ENCODE peak calls at places on chromosomes 16 and 17, in five cellular contexts. R, P, W, I and E are unnamed samples.

GRCh38 chr17:2770129-2770528 is 20.7 kb upstream of the CCDC92B start:
- DNase-seq in W (no peak), R (no peak), P (no peak), I (no peak), E (no peak)

GRCh38 chr17:80931421-80932265 is 60.0 kb upstream of the CHMP6 start:
- DNase-seq in W (peak), P (no peak), R (peak), I (no peak), E (no peak)

GRCh38 chr16:23079683-23080221 is 69.5 kb downstream of the USP31 start:
- DNase-seq in W (no peak), I (no peak), P (no peak), R (no peak), E (no peak)

GRCh38 chr17:66365204-66365524 is 62.8 kb downstream of the PRKCA start:
- DNase-seq in I (no peak), W (no peak), R (no peak), P (peak), E (no peak)

GRCh38 chr17:7915611-7916382 is at the start of gene RNF227:
- DNase-seq in P (peak), R (peak), W (peak), I (peak), E (peak)

GRCh38 chr17:50871369-50871768 is 5.2 kb upstream of the TOB1 start:
- DNase-seq in P (no peak), W (no peak), I (no peak), R (no peak), E (no peak)

GRCh38 chr17:44864831-44865230 is 17.1 kb downstream of the HIGD1B start:
- DNase-seq in P (no peak), W (no peak), R (no peak), I (no peak), E (no peak)

GRCh38 chr17:74736423-74737298 is at the start of gene RAB37:
- DNase-seq in W (peak), R (peak), P (no peak), I (peak), E (no peak)

GRCh38 chr17:17877548-17878358 is 41.0 kb upstream of the SREBF1 start:
- DNase-seq in I (no peak), P (no peak), R (no peak), W (no peak), E (no peak)

GRCh38 chr17:16363749-16364536 is 10.7 kb upstream of the CENPV start:
- DNase-seq in I (peak), W (peak), P (peak), R (peak), E (peak)

GRCh38 chr17:30939059-30939689 is 17.4 kb downstream of the ADAP2 start:
- DNase-seq in W (no peak), P (no peak), I (no peak), R (no peak), E (peak)

DNA sequence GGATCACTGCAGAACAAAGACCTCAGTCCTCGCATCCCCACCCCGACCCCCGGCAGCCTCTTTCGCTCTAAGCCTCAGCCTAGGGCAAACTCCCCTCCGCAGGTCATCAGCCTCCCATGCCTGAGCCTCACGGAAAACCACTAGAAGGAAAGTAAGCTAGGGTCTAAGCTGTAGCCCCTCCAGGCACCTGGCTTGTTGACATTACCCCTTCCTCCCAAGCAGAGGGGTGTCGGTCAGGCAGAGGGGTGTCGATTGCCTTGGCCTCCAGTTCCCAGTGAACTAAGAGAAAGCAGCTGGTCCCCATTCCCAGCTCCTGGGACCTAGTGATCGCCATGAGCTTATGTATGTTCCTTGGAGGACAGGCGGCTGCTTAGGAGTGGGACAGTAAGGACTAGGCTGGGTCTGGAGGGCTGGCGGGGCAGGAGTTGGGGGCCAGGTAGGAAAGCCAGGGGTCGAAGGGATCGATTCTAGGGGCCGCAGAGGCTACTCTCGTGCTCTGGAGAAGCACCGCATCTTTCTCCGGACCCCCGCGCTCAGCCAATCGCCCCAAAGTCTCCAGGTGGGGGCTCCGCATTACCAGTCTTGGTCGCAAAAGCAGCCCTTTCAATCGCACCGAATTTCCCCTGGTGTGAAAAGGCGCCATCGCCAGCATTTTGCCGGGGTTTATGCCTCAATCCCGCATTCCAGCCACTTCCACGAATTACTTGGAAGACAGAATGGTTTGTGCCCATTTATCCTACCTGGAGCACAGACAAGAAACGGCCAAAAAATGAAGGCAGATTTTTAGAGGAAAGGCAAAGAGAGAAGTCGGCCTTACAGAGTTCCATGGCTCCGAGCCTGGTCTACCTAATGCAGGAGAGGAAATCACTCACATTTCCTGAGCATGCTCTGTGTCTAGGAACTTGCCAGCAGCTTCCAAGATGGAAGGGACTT is 21.3 kb upstream of the HOXB13 start:
- DNase-seq in P (no peak), R (no peak), I (no peak), W (no peak), E (no peak)
- TF ChIP-seq EZH2 in P (peak), R (no peak), I (no peak), W (peak), E (no peak)

GRCh38 chr16:11670171-11671131 is 2.2 kb downstream of the SNN start:
- DNase-seq in R (no peak), I (no peak), W (no peak), P (no peak), E (peak)

GRCh38 chr16:11671271-11671670 is 3.0 kb downstream of the SNN start:
- DNase-seq in R (no peak), W (no peak), I (no peak), P (no peak), E (no peak)

GRCh38 chr16:11668590-11669379 is 530 bp downstream of the SNN start:
- DNase-seq in I (no peak), P (no peak), R (no peak), W (peak), E (no peak)

GRCh38 chr16:11667824-11668589 is at the start of gene SNN:
- DNase-seq in R (peak), W (peak), I (peak), P (peak), E (no peak)

DNA sequence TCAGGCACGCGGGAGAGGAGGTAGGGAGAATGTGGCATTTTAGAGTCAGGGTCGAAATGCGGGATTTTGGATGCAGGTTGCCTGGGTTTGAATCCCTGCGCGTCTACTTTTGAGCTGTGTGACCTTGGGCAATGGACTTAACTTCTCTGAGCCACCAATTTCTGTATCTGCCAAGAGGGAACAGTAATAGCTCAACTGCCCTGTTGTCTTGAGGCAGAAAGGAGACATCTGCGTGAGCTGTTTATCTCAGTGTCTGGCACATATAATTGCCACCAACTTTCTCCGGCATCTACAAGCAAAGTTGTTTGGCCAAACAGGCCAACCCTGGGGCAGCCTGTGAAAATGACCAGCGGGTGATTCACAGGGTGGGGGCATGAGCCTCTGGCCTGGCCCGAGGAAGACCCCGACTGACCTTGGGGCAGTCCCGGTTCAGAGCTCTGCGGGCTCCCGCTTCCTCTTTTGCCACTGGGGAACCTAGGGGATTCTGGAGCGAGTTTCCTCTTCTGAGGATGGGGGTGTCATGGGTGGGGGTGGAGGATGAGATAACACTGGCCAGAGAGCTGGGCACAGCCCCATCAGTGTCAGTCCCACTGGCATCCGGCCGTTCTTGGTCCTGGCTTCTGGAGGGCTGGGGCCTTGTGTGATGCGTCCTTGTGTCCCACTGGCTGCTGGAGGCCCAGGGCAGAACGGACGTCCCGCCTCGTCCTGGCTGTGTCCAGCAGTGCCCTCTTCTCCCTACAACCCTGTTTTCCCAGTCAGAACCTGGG is 1.3 kb downstream of the SNN start:
- DNase-seq in R (no peak), I (no peak), W (no peak), P (no peak), E (peak)
- TF ChIP-seq RAD21 in R (no peak), I (no peak), W (no peak), P (no peak), E (no peak)

GRCh38 chr17:48047113-48047740 is 932 bp upstream of the NFE2L1 start:
- DNase-seq in P (peak), W (no peak), I (no peak), R (no peak), E (no peak)
- TF ChIP-seq SIN3A in P (no peak), W (peak), I (no peak), R (no peak), E (no peak)

DNA sequence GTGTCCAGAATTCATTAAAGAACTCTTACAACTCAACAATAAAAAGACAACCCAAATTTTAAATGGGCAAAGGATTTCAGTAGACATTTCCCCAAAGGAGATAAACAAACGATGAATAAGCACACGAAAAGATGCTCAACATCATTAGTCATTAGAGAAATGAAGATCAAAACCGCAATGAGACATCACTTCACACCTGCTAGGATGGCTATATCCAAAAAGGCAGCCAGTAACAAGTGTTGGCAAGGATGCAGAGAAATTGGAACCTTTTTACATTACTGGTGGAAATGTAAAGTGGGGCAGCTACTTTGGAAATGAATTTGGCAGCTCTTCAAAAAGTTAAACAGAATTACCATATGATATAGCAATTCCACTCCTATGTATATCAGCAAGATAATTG is 42.0 kb downstream of the PITPNM3 start:
- DNase-seq in R (no peak), W (no peak), I (no peak), P (no peak), E (no peak)
- TF ChIP-seq EZH2 in R (no peak), W (no peak), I (no peak), P (no peak), E (no peak)

DNA sequence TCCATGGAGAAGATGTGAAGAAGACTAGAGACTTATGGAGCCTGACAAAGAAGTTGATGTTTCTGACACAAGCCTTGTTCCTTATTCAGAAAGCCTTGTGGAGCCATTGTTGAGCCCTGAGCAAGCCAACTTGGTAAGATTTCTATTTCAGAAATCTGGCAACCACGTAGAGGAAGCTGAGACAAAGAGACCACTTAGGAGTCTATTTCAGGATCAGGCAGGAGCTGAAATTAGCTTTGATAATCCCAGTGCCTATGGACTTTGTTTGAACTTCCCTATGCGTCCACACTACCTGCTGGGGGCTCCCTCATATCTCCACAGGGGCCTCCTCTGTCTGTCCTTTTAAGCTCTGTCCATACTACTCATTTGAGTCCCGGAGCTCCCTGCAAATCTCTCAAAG is 540.0 kb upstream of the GOT2 start:
- DNase-seq in I (no peak), W (no peak), R (no peak), P (peak), E (no peak)
- TF ChIP-seq RAD21 in I (no peak), W (no peak), R (no peak), P (no peak), E (no peak)

DNA sequence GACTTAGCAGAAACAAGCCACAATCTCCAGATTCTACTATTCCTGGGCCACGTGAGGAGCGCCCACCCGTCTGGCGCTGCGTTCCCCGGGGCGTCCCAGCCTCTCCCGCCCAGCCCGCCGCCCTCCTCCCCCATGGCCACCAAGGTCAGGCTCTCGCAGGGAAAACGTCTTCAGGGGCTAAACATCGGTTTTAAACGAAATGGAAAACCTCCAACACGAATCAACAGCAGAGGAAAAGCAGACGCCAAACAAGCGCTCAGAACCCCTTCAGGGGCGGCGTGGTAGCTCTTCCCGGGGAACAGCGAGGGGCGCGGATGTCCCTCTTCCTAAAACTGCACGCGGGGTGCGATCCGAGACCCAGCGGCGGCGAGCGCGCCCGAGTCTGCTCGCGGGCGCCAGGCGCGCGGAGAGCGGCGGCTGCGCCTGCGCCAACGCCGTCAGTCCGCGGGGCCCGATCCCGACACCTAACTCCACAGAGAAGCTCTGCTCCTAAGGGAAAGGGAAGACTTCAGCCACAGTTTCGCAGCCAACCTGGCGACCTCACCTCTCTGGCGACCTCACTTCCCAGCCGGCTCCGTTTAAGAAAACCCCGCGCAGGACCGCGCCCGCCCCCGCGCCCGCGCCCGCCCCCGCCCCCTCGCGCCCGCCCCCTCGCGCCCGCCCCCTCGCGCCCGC is 499 bp upstream of the COG1 start:
- DNase-seq in W (peak), R (peak), I (peak), P (peak), E (no peak)
- TF ChIP-seq SIN3A in W (no peak), R (peak), I (peak), P (no peak), E (peak)

GRCh38 chr17:48603959-48604769 is 622 bp downstream of the HOXB6 start:
- DNase-seq in W (no peak), R (peak), I (no peak), P (peak), E (no peak)

GRCh38 chr17:48605991-48606891 is 1.5 kb upstream of the HOXB6 start:
- DNase-seq in I (no peak), W (no peak), R (no peak), P (no peak), E (no peak)

GRCh38 chr17:48604770-48605329 is at the start of gene HOXB6:
- DNase-seq in R (no peak), W (no peak), I (no peak), P (peak), E (no peak)

GRCh38 chr17:48606892-48607241 is 2.1 kb upstream of the HOXB6 start:
- DNase-seq in P (no peak), W (no peak), R (no peak), I (no peak), E (no peak)

DNA sequence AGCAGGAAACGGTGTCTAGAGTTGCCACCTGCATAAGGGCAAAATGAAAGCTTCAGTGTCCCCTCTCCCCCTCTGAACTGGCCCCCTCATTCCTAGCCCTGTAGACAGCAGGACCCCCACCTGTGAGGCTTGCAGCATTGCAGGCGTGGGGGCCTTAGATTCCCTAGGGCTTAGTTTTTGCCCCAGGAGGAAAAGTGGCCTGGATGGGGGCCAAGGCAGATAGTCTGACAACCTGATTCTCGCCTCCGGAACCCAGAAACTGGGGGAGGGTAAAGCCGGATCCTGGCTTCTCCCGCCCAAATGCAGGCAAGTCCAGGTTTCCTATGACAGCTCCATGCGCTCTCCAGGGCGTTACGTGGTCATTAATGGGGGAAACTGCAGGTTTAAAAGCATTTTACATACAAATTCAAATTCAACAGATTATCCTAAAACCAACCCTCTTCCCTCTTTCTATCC is 651 bp upstream of the HOXB6 start:
- DNase-seq in I (no peak), W (no peak), P (peak), R (no peak), E (no peak)
- TF ChIP-seq EZH2 in I (no peak), W (no peak), P (no peak), R (no peak), E (no peak)

GRCh38 chr16:85746431-85747227 is 4.3 kb downstream of the C16orf74 start:
- DNase-seq in I (no peak), P (no peak), W (no peak), R (peak), E (no peak)
- TF ChIP-seq RAD21 in I (no peak), P (no peak), W (no peak), R (no peak), E (no peak)